ENCODE peak calls at places on chromosomes 11 and 22, in six cellular contexts. One of them, this sample, is unnamed.

GRCh38 chr11:108875134-108875533 is 210.3 kb downstream of the DDX10 start:
- DNase-seq in choroid plexus epithelial cell: no peak
- DNase-seq in AG09309: no peak
- DNase-seq in A549: no peak
- DNase-seq in HFF-Myc: no peak
- DNase-seq in right lobe of liver: no peak
- DNase-seq in this sample: no peak

GRCh38 chr11:13152736-13153541 is 124.7 kb upstream of the BMAL1 start:
- DNase-seq in choroid plexus epithelial cell: peak
- DNase-seq in AG09309: no peak
- DNase-seq in A549: peak
- DNase-seq in HFF-Myc: no peak
- DNase-seq in right lobe of liver: no peak
- DNase-seq in this sample: peak

GRCh38 chr22:50711446-50712340 is 26.3 kb upstream of the ACR start:
- DNase-seq in choroid plexus epithelial cell: no peak
- DNase-seq in AG09309: no peak
- DNase-seq in A549: no peak
- DNase-seq in HFF-Myc: no peak
- DNase-seq in right lobe of liver: no peak
- DNase-seq in this sample: no peak

GRCh38 chr11:12473366-12473765 is 96.0 kb downstream of the PARVA start:
- DNase-seq in choroid plexus epithelial cell: no peak
- DNase-seq in AG09309: no peak
- DNase-seq in A549: no peak
- DNase-seq in HFF-Myc: no peak
- DNase-seq in right lobe of liver: no peak
- DNase-seq in this sample: no peak

GRCh38 chr22:19419086-19419463 is 12.5 kb downstream of the HIRA start:
- DNase-seq in choroid plexus epithelial cell: no peak
- DNase-seq in AG09309: no peak
- DNase-seq in A549: no peak
- DNase-seq in HFF-Myc: no peak
- DNase-seq in right lobe of liver: peak
- DNase-seq in this sample: no peak

GRCh38 chr11:57310630-57311086 is 14.1 kb downstream of the TNKS1BP1 start:
- DNase-seq in choroid plexus epithelial cell: peak
- DNase-seq in AG09309: no peak
- DNase-seq in A549: no peak
- DNase-seq in HFF-Myc: no peak
- DNase-seq in right lobe of liver: peak
- DNase-seq in this sample: no peak

GRCh38 chr11:125300791-125301218 is 136.3 kb downstream of the PKNOX2 start:
- DNase-seq in choroid plexus epithelial cell: peak
- DNase-seq in AG09309: peak
- DNase-seq in A549: peak
- DNase-seq in HFF-Myc: peak
- DNase-seq in right lobe of liver: no peak
- DNase-seq in this sample: peak

GRCh38 chr11:11163256-11163655 is 189.8 kb downstream of the CSNK2A3 start:
- DNase-seq in choroid plexus epithelial cell: peak
- DNase-seq in AG09309: no peak
- DNase-seq in A549: peak
- DNase-seq in HFF-Myc: no peak
- DNase-seq in right lobe of liver: no peak
- DNase-seq in this sample: no peak

GRCh38 chr11:33706961-33707360 is 6.3 kb upstream of the C11orf91 start:
- DNase-seq in choroid plexus epithelial cell: no peak
- DNase-seq in AG09309: no peak
- DNase-seq in A549: no peak
- DNase-seq in HFF-Myc: no peak
- DNase-seq in right lobe of liver: no peak
- DNase-seq in this sample: no peak

GRCh38 chr11:123628936-123629683 is 25.3 kb downstream of the SCN3B start:
- DNase-seq in choroid plexus epithelial cell: peak
- DNase-seq in AG09309: no peak
- DNase-seq in A549: no peak
- DNase-seq in HFF-Myc: no peak
- DNase-seq in right lobe of liver: no peak
- DNase-seq in this sample: no peak

GRCh38 chr11:116694017-116694725 is 78.6 kb downstream of the BUD13 start:
- DNase-seq in choroid plexus epithelial cell: no peak
- DNase-seq in AG09309: no peak
- DNase-seq in A549: no peak
- DNase-seq in HFF-Myc: no peak
- DNase-seq in right lobe of liver: peak
- DNase-seq in this sample: no peak

GRCh38 chr11:1738380-1738779 is 12.0 kb downstream of the IFITM10 start:
- DNase-seq in choroid plexus epithelial cell: no peak
- DNase-seq in AG09309: no peak
- DNase-seq in A549: no peak
- DNase-seq in HFF-Myc: no peak
- DNase-seq in right lobe of liver: peak
- DNase-seq in this sample: no peak

GRCh38 chr11:69353696-69354544 is 60.0 kb downstream of the MYEOV start:
- DNase-seq in choroid plexus epithelial cell: peak
- DNase-seq in AG09309: no peak
- DNase-seq in A549: no peak
- DNase-seq in HFF-Myc: no peak
- DNase-seq in right lobe of liver: peak
- DNase-seq in this sample: peak

GRCh38 chr11:77502501-77502900 is 28.6 kb upstream of the PAK1 start:
- DNase-seq in choroid plexus epithelial cell: no peak
- DNase-seq in AG09309: no peak
- DNase-seq in A549: no peak
- DNase-seq in HFF-Myc: no peak
- DNase-seq in right lobe of liver: no peak
- DNase-seq in this sample: no peak

GRCh38 chr11:11635456-11635855 is 13.7 kb upstream of the GALNT18 start:
- DNase-seq in choroid plexus epithelial cell: no peak
- DNase-seq in AG09309: no peak
- DNase-seq in A549: no peak
- DNase-seq in HFF-Myc: no peak
- DNase-seq in right lobe of liver: no peak
- DNase-seq in this sample: no peak

GRCh38 chr11:113090716-113091577 is 129.7 kb downstream of the NCAM1 start:
- DNase-seq in choroid plexus epithelial cell: no peak
- DNase-seq in AG09309: no peak
- DNase-seq in A549: no peak
- DNase-seq in HFF-Myc: no peak
- DNase-seq in right lobe of liver: no peak
- DNase-seq in this sample: no peak

GRCh38 chr11:14380947-14381555 is 22.1 kb upstream of the RRAS2 start:
- DNase-seq in choroid plexus epithelial cell: peak
- DNase-seq in AG09309: no peak
- DNase-seq in A549: peak
- DNase-seq in HFF-Myc: no peak
- DNase-seq in right lobe of liver: peak
- DNase-seq in this sample: peak

GRCh38 chr11:16923987-16924386 is 90.2 kb downstream of the PLEKHA7 start:
- DNase-seq in choroid plexus epithelial cell: no peak
- DNase-seq in AG09309: no peak
- DNase-seq in A549: no peak
- DNase-seq in HFF-Myc: no peak
- DNase-seq in right lobe of liver: no peak
- DNase-seq in this sample: no peak

GRCh38 chr11:112656772-112657428 is 304.3 kb upstream of the NCAM1 start:
- DNase-seq in choroid plexus epithelial cell: peak
- DNase-seq in AG09309: peak
- DNase-seq in A549: no peak
- DNase-seq in HFF-Myc: no peak
- DNase-seq in right lobe of liver: no peak
- DNase-seq in this sample: peak

GRCh38 chr11:70651036-70651435 is 252.7 kb downstream of the CTTN start:
- DNase-seq in choroid plexus epithelial cell: no peak
- DNase-seq in AG09309: no peak
- DNase-seq in A549: no peak
- DNase-seq in HFF-Myc: no peak
- DNase-seq in right lobe of liver: no peak
- DNase-seq in this sample: no peak

GRCh38 chr22:24706050-24706449 is 68.5 kb downstream of the PIWIL3 start:
- DNase-seq in choroid plexus epithelial cell: peak
- DNase-seq in AG09309: no peak
- DNase-seq in A549: peak
- DNase-seq in HFF-Myc: no peak
- DNase-seq in right lobe of liver: no peak
- DNase-seq in this sample: no peak

GRCh38 chr11:85089654-85090053 is 537.5 kb downstream of the DLG2 start:
- DNase-seq in choroid plexus epithelial cell: no peak
- DNase-seq in AG09309: no peak
- DNase-seq in A549: no peak
- DNase-seq in HFF-Myc: no peak
- DNase-seq in right lobe of liver: no peak
- DNase-seq in this sample: no peak

GRCh38 chr22:23812378-23812777 is 25.6 kb downstream of the SMARCB1 start:
- DNase-seq in choroid plexus epithelial cell: no peak
- DNase-seq in AG09309: no peak
- DNase-seq in A549: no peak
- DNase-seq in HFF-Myc: no peak
- DNase-seq in right lobe of liver: no peak
- DNase-seq in this sample: no peak

GRCh38 chr11:30914143-30914762 is 328.1 kb upstream of the MPPED2 start:
- DNase-seq in choroid plexus epithelial cell: peak
- DNase-seq in AG09309: no peak
- DNase-seq in A549: peak
- DNase-seq in HFF-Myc: no peak
- DNase-seq in right lobe of liver: no peak
- DNase-seq in this sample: peak

GRCh38 chr11:125886997-125887372 is 483 bp upstream of the HYLS1 start:
- DNase-seq in choroid plexus epithelial cell: peak
- DNase-seq in AG09309: no peak
- DNase-seq in A549: peak
- DNase-seq in HFF-Myc: no peak
- DNase-seq in right lobe of liver: no peak
- DNase-seq in this sample: no peak

GRCh38 chr22:28034760-28035401 is 115.8 kb upstream of the PITPNB start:
- DNase-seq in choroid plexus epithelial cell: peak
- DNase-seq in AG09309: no peak
- DNase-seq in A549: no peak
- DNase-seq in HFF-Myc: peak
- DNase-seq in right lobe of liver: peak
- DNase-seq in this sample: peak

GRCh38 chr22:44424131-44424711 is 73.8 kb downstream of the RTL6 start:
- DNase-seq in choroid plexus epithelial cell: no peak
- DNase-seq in AG09309: no peak
- DNase-seq in A549: no peak
- DNase-seq in HFF-Myc: no peak
- DNase-seq in right lobe of liver: peak
- DNase-seq in this sample: no peak

GRCh38 chr11:59186130-59186594 is 14.2 kb downstream of the DTX4 start:
- DNase-seq in choroid plexus epithelial cell: no peak
- DNase-seq in AG09309: no peak
- DNase-seq in A549: peak
- DNase-seq in HFF-Myc: no peak
- DNase-seq in right lobe of liver: no peak
- DNase-seq in this sample: no peak

GRCh38 chr11:32792948-32793475 is 1.4 kb downstream of the CCDC73 start:
- DNase-seq in choroid plexus epithelial cell: peak
- DNase-seq in AG09309: no peak
- DNase-seq in A549: peak
- DNase-seq in HFF-Myc: peak
- DNase-seq in right lobe of liver: peak
- DNase-seq in this sample: peak

GRCh38 chr22:46087336-46087690 is 63.0 kb upstream of the PPARA start:
- DNase-seq in choroid plexus epithelial cell: no peak
- DNase-seq in AG09309: no peak
- DNase-seq in A549: no peak
- DNase-seq in HFF-Myc: no peak
- DNase-seq in right lobe of liver: no peak
- DNase-seq in this sample: no peak
- H3K4me3 ChIP-seq in choroid plexus epithelial cell: no peak
- H3K4me3 ChIP-seq in AG09309: peak
- H3K4me3 ChIP-seq in A549: peak
- H3K4me3 ChIP-seq in HFF-Myc: peak
- H3K4me3 ChIP-seq in right lobe of liver: no peak
- H3K4me3 ChIP-seq in this sample: no peak

GRCh38 chr11:62774407-62774806 is 3.2 kb downstream of the TAF6L start:
- DNase-seq in choroid plexus epithelial cell: no peak
- DNase-seq in AG09309: no peak
- DNase-seq in A549: no peak
- DNase-seq in HFF-Myc: no peak
- DNase-seq in right lobe of liver: no peak
- DNase-seq in this sample: no peak

GRCh38 chr11:62777389-62777788 is 6.2 kb downstream of the TAF6L start:
- DNase-seq in choroid plexus epithelial cell: no peak
- DNase-seq in AG09309: no peak
- DNase-seq in A549: no peak
- DNase-seq in HFF-Myc: no peak
- DNase-seq in right lobe of liver: no peak
- DNase-seq in this sample: no peak

GRCh38 chr11:62778441-62778840 is 7.2 kb downstream of the TAF6L start:
- DNase-seq in choroid plexus epithelial cell: no peak
- DNase-seq in AG09309: no peak
- DNase-seq in A549: no peak
- DNase-seq in HFF-Myc: no peak
- DNase-seq in right lobe of liver: no peak
- DNase-seq in this sample: no peak

GRCh38 chr11:62771144-62772021 is at the start of gene TAF6L:
- DNase-seq in choroid plexus epithelial cell: peak
- DNase-seq in AG09309: peak
- DNase-seq in A549: peak
- DNase-seq in HFF-Myc: peak
- DNase-seq in right lobe of liver: peak
- DNase-seq in this sample: peak

DNA sequence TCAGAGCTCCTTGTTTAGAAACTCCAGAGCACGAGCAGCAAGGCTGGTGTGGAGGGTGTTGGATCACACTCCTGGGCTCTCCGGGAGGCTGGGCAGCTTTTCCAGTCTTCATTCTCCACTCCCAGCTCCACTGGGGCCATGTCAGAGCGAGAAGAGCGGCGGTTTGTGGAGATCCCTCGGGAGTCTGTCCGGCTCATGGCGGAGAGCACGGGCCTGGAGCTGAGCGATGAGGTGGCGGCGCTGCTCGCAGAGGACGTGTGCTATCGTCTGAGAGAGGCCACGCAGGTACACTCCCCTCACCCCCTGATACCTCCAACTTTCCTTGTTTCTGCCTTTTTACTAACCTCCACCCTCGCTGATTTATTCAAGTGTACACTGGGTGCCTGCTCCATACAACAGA is 4.5 kb downstream of the TAF6L start:
- DNase-seq in choroid plexus epithelial cell: no peak
- DNase-seq in AG09309: no peak
- DNase-seq in A549: no peak
- DNase-seq in HFF-Myc: no peak
- DNase-seq in right lobe of liver: no peak
- DNase-seq in this sample: no peak
- TF ChIP-seq CTCF in choroid plexus epithelial cell: no peak
- TF ChIP-seq CTCF in AG09309: no peak
- TF ChIP-seq CTCF in A549: no peak
- TF ChIP-seq CTCF in HFF-Myc: no peak
- TF ChIP-seq CTCF in right lobe of liver: no peak
- TF ChIP-seq CTCF in this sample: no peak

GRCh38 chr11:128595775-128596174 is 8.4 kb upstream of the ETS1 start:
- DNase-seq in choroid plexus epithelial cell: no peak
- DNase-seq in AG09309: no peak
- DNase-seq in A549: no peak
- DNase-seq in HFF-Myc: no peak
- DNase-seq in right lobe of liver: no peak
- DNase-seq in this sample: no peak
- H3K4me3 ChIP-seq in choroid plexus epithelial cell: no peak
- H3K4me3 ChIP-seq in AG09309: no peak
- H3K4me3 ChIP-seq in A549: no peak
- H3K4me3 ChIP-seq in HFF-Myc: no peak
- H3K4me3 ChIP-seq in right lobe of liver: no peak
- H3K4me3 ChIP-seq in this sample: no peak

GRCh38 chr11:72747456-72747855 is 4.8 kb downstream of the ARAP1 start:
- DNase-seq in choroid plexus epithelial cell: no peak
- DNase-seq in AG09309: no peak
- DNase-seq in A549: no peak
- DNase-seq in HFF-Myc: no peak
- DNase-seq in right lobe of liver: no peak
- DNase-seq in this sample: no peak
- TF ChIP-seq CTCF in choroid plexus epithelial cell: no peak
- TF ChIP-seq CTCF in AG09309: no peak
- TF ChIP-seq CTCF in A549: no peak
- TF ChIP-seq CTCF in HFF-Myc: no peak
- TF ChIP-seq CTCF in right lobe of liver: no peak
- TF ChIP-seq CTCF in this sample: no peak